ENCODE peak calls at places on chromosome X, in five cellular contexts. Y, P, V, H and F are unnamed samples.

GRCh38 chrX:77484045-77484444 is 36.9 kb downstream of the FGF16 start:
- DNase-seq in Y (no peak), P (no peak), V (no peak), H (no peak), F (no peak)

GRCh38 chrX:153582896-153583295 is 16.0 kb downstream of the CCNQ start:
- DNase-seq in Y (peak; percentile 61), P (no peak), V (peak; percentile 60), H (no peak), F (no peak)

GRCh38 chrX:40683245-40683644 is 35.9 kb upstream of the CXorf38 start:
- DNase-seq in Y (no peak), P (no peak), V (no peak), H (no peak), F (no peak)

GRCh38 chrX:16484338-16484737 is 165.6 kb upstream of the S100G start:
- DNase-seq in Y (no peak), P (no peak), V (no peak), H (no peak), F (no peak)

GRCh38 chrX:137031517-137032377 is 2.0 kb downstream of the GPR101 start:
- DNase-seq in Y (peak; percentile 37), P (no peak), V (peak; percentile 49), H (peak; percentile 33), F (peak; percentile 18)

GRCh38 chrX:83516597-83516996 is 8.5 kb downstream of the POU3F4 start:
- DNase-seq in Y (no peak), P (no peak), V (no peak), H (no peak), F (no peak)

GRCh38 chrX:129360175-129360574 is 163.1 kb downstream of the SMARCA1 start:
- DNase-seq in Y (peak; percentile 24), P (no peak), V (peak; percentile 43), H (peak; percentile 46), F (peak; percentile 22)

GRCh38 chrX:46882266-46882665 is 30.0 kb upstream of the JADE3 start:
- DNase-seq in Y (no peak), P (no peak), V (no peak), H (peak; percentile 11), F (no peak)

GRCh38 chrX:153885968-153886903 is at the start of gene L1CAM:
- DNase-seq in Y (peak; percentile 30), P (no peak), V (peak; percentile 66), H (peak; percentile 49), F (no peak)

GRCh38 chrX:129877401-129877800 is 28.6 kb upstream of the UTP14A start:
- DNase-seq in Y (no peak), P (no peak), V (no peak), H (no peak), F (no peak)

GRCh38 chrX:40127052-40127451 is 29.3 kb upstream of the BCOR start:
- DNase-seq in Y (no peak), P (no peak), V (peak; percentile 19), H (no peak), F (no peak)

GRCh38 chrX:40933132-40934078 is 151.8 kb upstream of the USP9X start:
- DNase-seq in Y (no peak), P (no peak), V (no peak), H (no peak), F (no peak)

GRCh38 chrX:2325076-2325784 is 175.5 kb downstream of the DHRSX start:
- DNase-seq in Y (peak; percentile 42), P (no peak), V (no peak), H (no peak), F (no peak)

GRCh38 chrX:13008189-13008533 is 33.3 kb downstream of the TMSB4X start:
- DNase-seq in Y (no peak), P (no peak), V (no peak), H (no peak), F (no peak)

GRCh38 chrX:24156177-24156576 is 6.6 kb downstream of the ZFX start:
- DNase-seq in Y (no peak), P (no peak), V (no peak), H (no peak), F (no peak)

GRCh38 chrX:116436358-116436816 is at the start of gene SLC6A14:
- DNase-seq in Y (no peak), P (no peak), V (no peak), H (no peak), F (no peak)

GRCh38 chrX:1466232-1466661 is 13.5 kb upstream of the ASMTL start:
- DNase-seq in Y (peak; percentile 7), P (peak; percentile 81), V (no peak), H (no peak), F (no peak)

GRCh38 chrX:44903107-44903506 is 30.1 kb downstream of the KDM6A start:
- DNase-seq in Y (no peak), P (no peak), V (no peak), H (no peak), F (no peak)

GRCh38 chrX:77087529-77088169 is 359.5 kb upstream of the FGF16 start:
- DNase-seq in Y (no peak), P (no peak), V (no peak), H (no peak), F (no peak)

GRCh38 chrX:40945366-40945713 is 139.9 kb upstream of the USP9X start:
- DNase-seq in Y (no peak), P (no peak), V (no peak), H (no peak), F (no peak)

GRCh38 chrX:152958047-152958446 is 35.9 kb downstream of the PNMA5 start:
- DNase-seq in Y (no peak), P (no peak), V (no peak), H (no peak), F (no peak)

GRCh38 chrX:33194876-33195433 is 16.4 kb downstream of the DMD start:
- DNase-seq in Y (no peak), P (no peak), V (no peak), H (no peak), F (no peak)

GRCh38 chrX:47749185-47749967 is 87.3 kb upstream of the ZNF81 start:
- DNase-seq in Y (no peak), P (no peak), V (no peak), H (no peak), F (no peak)

GRCh38 chrX:120768681-120769080 is 107.0 kb downstream of the CT47B1 start:
- DNase-seq in Y (no peak), P (no peak), V (no peak), H (no peak), F (no peak)

GRCh38 chrX:47264507-47265173 is 31.8 kb downstream of the USP11 start:
- DNase-seq in Y (no peak), P (no peak), V (no peak), H (no peak), F (no peak)

GRCh38 chrX:47608130-47608810 is 11.4 kb downstream of the SYN1 start:
- DNase-seq in Y (no peak), P (no peak), V (no peak), H (peak; percentile 57), F (no peak)

GRCh38 chrX:13489451-13489850 is 80.0 kb upstream of the EGFL6 start:
- DNase-seq in Y (no peak), P (no peak), V (no peak), H (no peak), F (no peak)

GRCh38 chrX:119692241-119693031 is 532 bp downstream of the SEPTIN6 start:
- DNase-seq in Y (peak; percentile 72), P (no peak), V (peak; percentile 57), H (peak; percentile 41), F (peak; percentile 11)

GRCh38 chrX:21683910-21684309 is 25.8 kb upstream of the KLHL34 start:
- DNase-seq in Y (no peak), P (no peak), V (no peak), H (no peak), F (no peak)

GRCh38 chrX:68823413-68824151 is 5.2 kb upstream of the EFNB1 start:
- DNase-seq in Y (no peak), P (peak; percentile 64), V (no peak), H (no peak), F (no peak)
- TF ChIP-seq CTCF in Y (no peak), P (no peak), V (no peak), H (no peak), F (no peak)

GRCh38 chrX:106397788-106398538 is 213.8 kb upstream of the RADX start:
- DNase-seq in Y (no peak), P (no peak), V (no peak), H (no peak), F (no peak)
- TF ChIP-seq CTCF in Y (no peak), P (no peak), V (no peak), H (no peak), F (no peak)

DNA sequence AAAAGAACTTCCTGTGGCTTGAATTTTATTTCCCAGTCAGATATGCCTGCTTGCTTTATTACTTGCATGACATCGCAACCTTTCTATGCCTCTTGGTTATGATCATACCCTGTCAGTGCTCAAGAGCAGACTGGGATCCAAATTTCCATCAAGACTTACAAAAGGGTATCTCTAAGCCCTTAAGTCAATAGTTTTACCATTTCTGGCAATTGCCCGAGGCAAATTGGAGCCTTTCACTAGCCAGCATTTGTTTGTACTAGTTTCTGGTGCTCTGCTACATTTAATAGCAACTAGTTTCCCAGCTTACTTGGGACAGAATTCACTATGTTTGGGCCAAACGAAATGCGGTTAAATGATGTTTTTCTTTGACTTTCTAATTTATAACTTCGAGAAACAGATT is 73.2 kb upstream of the ITM2A start:
- DNase-seq in Y (no peak), P (no peak), V (no peak), H (no peak), F (no peak)
- TF ChIP-seq CTCF in Y (no peak), P (no peak), V (no peak), H (no peak), F (no peak)

GRCh38 chrX:102714994-102715393 is 2.7 kb downstream of the GPRASP2 start:
- DNase-seq in Y (no peak), P (no peak), V (no peak), H (peak; percentile 55), F (no peak)
- TF ChIP-seq CTCF in Y (no peak), P (no peak), V (no peak), H (no peak), F (no peak)

GRCh38 chrX:103536732-103537131 is 17.4 kb upstream of the RAB40A start:
- DNase-seq in Y (no peak), P (no peak), V (no peak), H (no peak), F (no peak)
- TF ChIP-seq CTCF in Y (no peak), P (no peak), V (no peak), H (no peak), F (no peak)

GRCh38 chrX:30714138-30714537 is 60.9 kb downstream of the GK start:
- DNase-seq in Y (no peak), P (no peak), V (no peak), H (no peak), F (no peak)

GRCh38 chrX:30712214-30712613 is 59.0 kb downstream of the GK start:
- DNase-seq in Y (no peak), P (no peak), V (no peak), H (no peak), F (no peak)

GRCh38 chrX:30715976-30716375 is 62.8 kb downstream of the GK start:
- DNase-seq in Y (no peak), P (no peak), V (no peak), H (no peak), F (no peak)

DNA sequence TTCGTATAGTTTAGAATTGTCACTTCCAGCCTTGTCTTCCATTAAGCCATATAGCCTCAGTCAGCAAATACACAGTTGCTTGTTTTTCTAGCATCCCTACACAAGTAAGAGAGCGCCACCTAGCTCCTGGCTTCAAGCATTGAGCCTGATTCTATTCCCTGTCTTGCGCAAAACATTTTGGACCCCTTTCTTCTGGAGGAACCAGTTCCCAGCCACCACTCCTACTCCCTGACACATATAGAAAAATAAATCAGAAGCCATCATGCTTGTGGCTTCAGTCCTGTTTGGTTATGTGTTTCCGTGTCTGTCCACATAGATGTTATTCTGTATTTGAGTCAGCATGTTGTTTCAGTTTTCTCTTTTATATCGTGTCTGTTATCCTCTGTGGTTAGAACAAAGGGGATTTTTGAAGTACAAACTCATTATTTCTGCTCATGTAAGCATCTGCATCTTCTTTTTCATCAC is 59.9 kb downstream of the GK start:
- DNase-seq in Y (peak; percentile 26), P (no peak), V (peak; percentile 50), H (peak; percentile 48), F (peak; percentile 45)
- TF ChIP-seq CTCF in Y (no peak), P (no peak), V (peak; percentile 10), H (no peak), F (no peak)